ENCODE peak calls at places on chromosomes 4 and X, in seven cellular contexts. O is IMR-90, N is nucleus accumbens, J is GM13977, H is NCI-H460, L is iPS DF 19.7, V is A549. X is an unnamed sample.
A peak's percentile ranks its signal among the peaks of the same experiment; 100 is the strongest.

GRCh38 chr4:175330236-175330635 is 412.1 kb downstream of the ADAM29 start:
- DNase-seq in O (peak; percentile 50), N (no peak), J (no peak), H (no peak), L (no peak), V (no peak), X (no peak)

GRCh38 chr4:113223001-113223400 is 173.5 kb downstream of the ANK2 start:
- DNase-seq in O (peak; percentile 1), N (no peak), J (no peak), H (no peak), L (no peak), V (no peak), X (no peak)

GRCh38 chr4:108559911-108560310 is 60.5 kb upstream of the RPL34 start:
- DNase-seq in O (no peak), N (no peak), J (no peak), H (no peak), L (no peak), V (no peak), X (no peak)

GRCh38 chr4:141977433-141977832 is 341.1 kb downstream of the IL15 start:
- DNase-seq in O (no peak), N (no peak), J (no peak), H (no peak), L (no peak), V (no peak), X (no peak)

GRCh38 chr4:56388311-56388710 is 1.0 kb upstream of the AASDH start:
- DNase-seq in O (no peak), N (no peak), J (no peak), H (no peak), L (no peak), V (no peak), X (no peak)

GRCh38 chr4:113659127-113659526 is 102.4 kb downstream of the CAMK2D start:
- DNase-seq in O (no peak), N (no peak), J (no peak), H (no peak), L (no peak), V (no peak), X (peak; percentile 86)

GRCh38 chr4:2598661-2599654 is 62.5 kb downstream of the FAM193A start:
- DNase-seq in O (peak; percentile 19), N (no peak), J (peak; percentile 71), H (no peak), L (no peak), V (peak; percentile 10), X (peak; percentile 56)

GRCh38 chr4:102533348-102533747 is 32.2 kb downstream of the NFKB1 start:
- DNase-seq in O (no peak), N (no peak), J (no peak), H (no peak), L (no peak), V (no peak), X (no peak)

GRCh38 chr4:173577963-173578362 is 47.9 kb upstream of the HAND2 start:
- DNase-seq in O (no peak), N (no peak), J (no peak), H (no peak), L (no peak), V (no peak), X (no peak)

GRCh38 chr4:64353904-64354303 is 55.3 kb downstream of the TECRL start:
- DNase-seq in O (no peak), N (no peak), J (no peak), H (no peak), L (no peak), V (no peak), X (no peak)

GRCh38 chr4:158481811-158482210 is 39.9 kb upstream of the RXFP1 start:
- DNase-seq in O (no peak), N (no peak), J (no peak), H (no peak), L (no peak), V (no peak), X (no peak)

GRCh38 chr4:84151574-84151973 is 347.5 kb downstream of the NKX6-1 start:
- DNase-seq in O (no peak), N (no peak), J (no peak), H (peak; percentile 15), L (no peak), V (peak; percentile 4), X (no peak)

GRCh38 chrX:7252013-7252610 is 104.2 kb upstream of the PUDP start:
- DNase-seq in O (no peak), N (no peak), J (peak; percentile 19), H (no peak), L (no peak), V (no peak), X (no peak)

GRCh38 chrX:4380710-4381109 is 667.3 kb upstream of the PRKX start:
- DNase-seq in O (no peak), N (no peak), J (no peak), H (no peak), L (no peak), V (no peak), X (peak; percentile 46)

X was measured in mesendoderm.